ENCODE peak calls at places on chromosome 5, in eight cellular contexts. One of them, this sample, is unnamed.

GRCh38 chr5:111172504-111172903 is 51.7 kb upstream of the CAMK4 start:
- DNase-seq in IMR-90: no peak
- DNase-seq in pancreas: no peak
- DNase-seq in upper lobe of right lung: no peak
- DNase-seq in cardiac muscle cell: no peak
- DNase-seq in psoas muscle: no peak
- DNase-seq in CD4-positive, CD25-positive, alpha-beta regulatory T cell: no peak
- DNase-seq in tibial nerve: no peak
- DNase-seq in this sample: no peak

GRCh38 chr5:68562308-68562707 is 346.8 kb downstream of the PIK3R1 start:
- DNase-seq in tibial nerve: peak; percentile 43
- DNase-seq in psoas muscle: no peak
- DNase-seq in pancreas: no peak
- DNase-seq in cardiac muscle cell: peak; percentile 14
- DNase-seq in CD4-positive, CD25-positive, alpha-beta regulatory T cell: no peak
- DNase-seq in IMR-90: peak; percentile 44
- DNase-seq in upper lobe of right lung: no peak
- DNase-seq in this sample: no peak

GRCh38 chr5:128491291-128491690 is 46.8 kb downstream of the FBN2 start:
- DNase-seq in tibial nerve: no peak
- DNase-seq in pancreas: no peak
- DNase-seq in psoas muscle: no peak
- DNase-seq in CD4-positive, CD25-positive, alpha-beta regulatory T cell: no peak
- DNase-seq in upper lobe of right lung: no peak
- DNase-seq in IMR-90: peak; percentile 23
- DNase-seq in cardiac muscle cell: no peak
- DNase-seq in this sample: no peak

GRCh38 chr5:131671994-131672655 is 37.1 kb upstream of the RAPGEF6 start:
- DNase-seq in cardiac muscle cell: peak; percentile 69
- DNase-seq in upper lobe of right lung: no peak
- DNase-seq in psoas muscle: no peak
- DNase-seq in CD4-positive, CD25-positive, alpha-beta regulatory T cell: no peak
- DNase-seq in IMR-90: peak; percentile 95
- DNase-seq in tibial nerve: peak; percentile 30
- DNase-seq in pancreas: no peak
- DNase-seq in this sample: no peak

GRCh38 chr5:175092691-175093090 is 351.3 kb downstream of the DRD1 start:
- DNase-seq in cardiac muscle cell: peak; percentile 10
- DNase-seq in CD4-positive, CD25-positive, alpha-beta regulatory T cell: no peak
- DNase-seq in tibial nerve: no peak
- DNase-seq in psoas muscle: no peak
- DNase-seq in IMR-90: no peak
- DNase-seq in upper lobe of right lung: no peak
- DNase-seq in pancreas: no peak
- DNase-seq in this sample: no peak

GRCh38 chr5:127746756-127747155 is 43.6 kb downstream of the CCDC192 start:
- DNase-seq in upper lobe of right lung: no peak
- DNase-seq in pancreas: no peak
- DNase-seq in cardiac muscle cell: no peak
- DNase-seq in IMR-90: peak; percentile 55
- DNase-seq in tibial nerve: no peak
- DNase-seq in CD4-positive, CD25-positive, alpha-beta regulatory T cell: no peak
- DNase-seq in psoas muscle: no peak
- DNase-seq in this sample: no peak

GRCh38 chr5:112921031-112921832 is 795 bp downstream of the REEP5 start:
- DNase-seq in IMR-90: peak; percentile 56
- DNase-seq in pancreas: peak; percentile 88
- DNase-seq in upper lobe of right lung: peak; percentile 88
- DNase-seq in CD4-positive, CD25-positive, alpha-beta regulatory T cell: peak; percentile 42
- DNase-seq in cardiac muscle cell: peak; percentile 81
- DNase-seq in tibial nerve: peak; percentile 31
- DNase-seq in psoas muscle: peak; percentile 86
- DNase-seq in this sample: peak; percentile 71

GRCh38 chr5:67065697-67066096 is 130.9 kb downstream of the CD180 start:
- DNase-seq in psoas muscle: no peak
- DNase-seq in upper lobe of right lung: no peak
- DNase-seq in IMR-90: no peak
- DNase-seq in pancreas: no peak
- DNase-seq in CD4-positive, CD25-positive, alpha-beta regulatory T cell: no peak
- DNase-seq in tibial nerve: no peak
- DNase-seq in cardiac muscle cell: no peak
- DNase-seq in this sample: no peak

GRCh38 chr5:178267876-178268275 is 35.3 kb upstream of the PHYKPL start:
- DNase-seq in cardiac muscle cell: no peak
- DNase-seq in CD4-positive, CD25-positive, alpha-beta regulatory T cell: no peak
- DNase-seq in pancreas: peak; percentile 26
- DNase-seq in tibial nerve: no peak
- DNase-seq in IMR-90: no peak
- DNase-seq in upper lobe of right lung: no peak
- DNase-seq in psoas muscle: no peak
- DNase-seq in this sample: no peak
- H3K36me3 ChIP-seq in cardiac muscle cell: no peaks in the 10 kb centered on the region
- H3K36me3 ChIP-seq in CD4-positive, CD25-positive, alpha-beta regulatory T cell: no peaks in the 10 kb centered on the region
- H3K36me3 ChIP-seq in pancreas: no peaks in the 10 kb centered on the region
- H3K36me3 ChIP-seq in tibial nerve: no peaks in the 10 kb centered on the region
- H3K36me3 ChIP-seq in IMR-90: no peaks in the 10 kb centered on the region
- H3K36me3 ChIP-seq in upper lobe of right lung: no peaks in the 10 kb centered on the region
- H3K36me3 ChIP-seq in psoas muscle: no peaks in the 10 kb centered on the region
- H3K36me3 ChIP-seq in this sample: no peaks in the 10 kb centered on the region

GRCh38 chr5:172854451-172854871 is 20.4 kb downstream of the ERGIC1 start:
- DNase-seq in psoas muscle: peak; percentile 74
- DNase-seq in upper lobe of right lung: peak; percentile 75
- DNase-seq in IMR-90: peak; percentile 63
- DNase-seq in cardiac muscle cell: no peak
- DNase-seq in tibial nerve: peak; percentile 62
- DNase-seq in pancreas: no peak
- DNase-seq in CD4-positive, CD25-positive, alpha-beta regulatory T cell: no peak
- DNase-seq in this sample: no peak

GRCh38 chr5:172855597-172856292 is 21.7 kb downstream of the ERGIC1 start:
- DNase-seq in CD4-positive, CD25-positive, alpha-beta regulatory T cell: no peak
- DNase-seq in pancreas: no peak
- DNase-seq in IMR-90: no peak
- DNase-seq in upper lobe of right lung: peak; percentile 81
- DNase-seq in cardiac muscle cell: no peak
- DNase-seq in psoas muscle: peak; percentile 80
- DNase-seq in tibial nerve: no peak
- DNase-seq in this sample: peak; percentile 65

GRCh38 chr5:172852490-172853354 is 18.7 kb downstream of the ERGIC1 start:
- DNase-seq in upper lobe of right lung: no peak
- DNase-seq in pancreas: no peak
- DNase-seq in cardiac muscle cell: no peak
- DNase-seq in CD4-positive, CD25-positive, alpha-beta regulatory T cell: no peak
- DNase-seq in tibial nerve: no peak
- DNase-seq in psoas muscle: peak; percentile 72
- DNase-seq in IMR-90: peak; percentile 75
- DNase-seq in this sample: no peak

GRCh38 chr5:172854958-172855357 is 20.9 kb downstream of the ERGIC1 start:
- DNase-seq in pancreas: no peak
- DNase-seq in upper lobe of right lung: no peak
- DNase-seq in IMR-90: no peak
- DNase-seq in psoas muscle: no peak
- DNase-seq in tibial nerve: no peak
- DNase-seq in CD4-positive, CD25-positive, alpha-beta regulatory T cell: no peak
- DNase-seq in cardiac muscle cell: no peak
- DNase-seq in this sample: no peak

GRCh38 chr5:172853355-172853975 is 19.4 kb downstream of the ERGIC1 start:
- DNase-seq in pancreas: no peak
- DNase-seq in IMR-90: peak; percentile 73
- DNase-seq in cardiac muscle cell: no peak
- DNase-seq in upper lobe of right lung: no peak
- DNase-seq in psoas muscle: no peak
- DNase-seq in CD4-positive, CD25-positive, alpha-beta regulatory T cell: no peak
- DNase-seq in tibial nerve: no peak
- DNase-seq in this sample: no peak
- H3K9me3 ChIP-seq in pancreas: no peaks in the 10 kb centered on the region
- H3K9me3 ChIP-seq in IMR-90: no peaks in the 10 kb centered on the region
- H3K9me3 ChIP-seq in cardiac muscle cell: no peaks in the 10 kb centered on the region
- H3K9me3 ChIP-seq in upper lobe of right lung: no peaks in the 10 kb centered on the region
- H3K9me3 ChIP-seq in psoas muscle: no peaks in the 10 kb centered on the region
- H3K9me3 ChIP-seq in CD4-positive, CD25-positive, alpha-beta regulatory T cell: no peaks in the 10 kb centered on the region
- H3K9me3 ChIP-seq in tibial nerve: no peaks in the 10 kb centered on the region
- H3K9me3 ChIP-seq in this sample: no peaks in the 10 kb centered on the region

DNA sequence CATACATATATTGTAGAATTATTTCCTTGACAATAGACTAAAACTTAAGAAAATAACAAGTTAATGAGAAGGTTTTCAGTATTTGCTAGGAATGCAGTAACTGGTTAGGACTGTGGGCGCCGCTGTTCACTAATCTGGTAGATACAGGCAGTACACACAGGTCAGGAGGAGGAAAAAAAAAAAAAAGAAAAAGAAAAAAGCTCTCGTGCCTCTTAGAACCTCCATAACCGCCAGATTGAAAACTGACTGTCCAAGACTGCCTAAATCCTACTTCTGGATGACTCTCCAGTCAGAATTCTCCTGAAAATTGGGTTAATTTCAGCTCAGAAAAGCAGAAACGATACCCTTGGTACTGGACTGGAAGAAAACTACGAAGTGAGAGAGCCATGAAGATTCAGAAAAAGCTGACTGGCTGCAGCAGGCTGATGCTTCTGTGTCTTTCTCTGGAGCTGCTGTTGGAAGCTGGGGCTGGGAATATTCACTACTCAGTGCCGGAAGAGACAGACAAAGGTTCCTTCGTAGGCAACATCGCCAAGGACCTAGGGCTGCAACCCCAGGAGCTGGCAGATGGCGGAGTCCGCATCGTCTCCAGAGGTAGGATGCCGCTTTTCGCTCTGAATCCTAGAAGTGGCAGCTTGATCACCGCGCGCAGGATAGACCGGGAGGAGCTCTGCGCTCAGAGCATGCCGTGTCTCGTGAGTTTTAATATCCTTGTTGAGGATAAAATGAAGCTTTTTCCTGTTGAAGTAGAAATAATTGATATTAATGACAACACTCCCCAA is at the start of gene PCDHGA1:
- DNase-seq in upper lobe of right lung: no peak
- DNase-seq in psoas muscle: no peak
- DNase-seq in IMR-90: peak; percentile 75
- DNase-seq in tibial nerve: no peak
- DNase-seq in CD4-positive, CD25-positive, alpha-beta regulatory T cell: no peak
- DNase-seq in cardiac muscle cell: no peak
- DNase-seq in pancreas: no peak
- DNase-seq in this sample: no peak
- H3K4me3 ChIP-seq in upper lobe of right lung: no peak within 1 kb of the TSS
- H3K4me3 ChIP-seq in psoas muscle: peak within 1 kb of the TSS; percentile 54
- H3K4me3 ChIP-seq in IMR-90: peak within 1 kb of the TSS; percentile 55
- H3K4me3 ChIP-seq in tibial nerve: no peak within 1 kb of the TSS
- H3K4me3 ChIP-seq in CD4-positive, CD25-positive, alpha-beta regulatory T cell: no peak within 1 kb of the TSS
- H3K4me3 ChIP-seq in cardiac muscle cell: no peak within 1 kb of the TSS
- H3K4me3 ChIP-seq in pancreas: peak within 1 kb of the TSS; percentile 11
- H3K4me3 ChIP-seq in this sample: peak within 1 kb of the TSS; percentile 39

DNA sequence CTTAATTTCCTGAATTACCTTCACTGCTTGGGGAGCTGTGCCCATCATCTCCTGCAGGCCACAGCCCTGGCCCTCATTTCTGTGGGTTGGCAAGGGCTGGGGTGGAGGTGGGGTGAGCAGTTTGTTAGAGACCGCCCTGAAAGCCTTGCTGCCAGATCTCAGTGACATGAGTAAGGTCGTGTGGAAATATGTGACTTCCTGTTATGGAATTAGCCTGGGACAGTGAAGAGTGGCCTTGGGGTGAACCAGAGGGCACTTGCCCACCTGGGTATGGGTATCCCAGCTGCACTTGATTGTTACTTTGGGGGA is 2.5 kb upstream of the HNRNPAB start:
- DNase-seq in CD4-positive, CD25-positive, alpha-beta regulatory T cell: no peak
- DNase-seq in pancreas: no peak
- DNase-seq in psoas muscle: no peak
- DNase-seq in cardiac muscle cell: no peak
- DNase-seq in IMR-90: no peak
- DNase-seq in upper lobe of right lung: no peak
- DNase-seq in tibial nerve: no peak
- DNase-seq in this sample: no peak
- H3K36me3 ChIP-seq in CD4-positive, CD25-positive, alpha-beta regulatory T cell: peaks cover 6% of the 10 kb centered on the region
- H3K36me3 ChIP-seq in pancreas: no peaks in the 10 kb centered on the region
- H3K36me3 ChIP-seq in psoas muscle: peaks cover 3% of the 10 kb centered on the region
- H3K36me3 ChIP-seq in cardiac muscle cell: peaks cover 8% of the 10 kb centered on the region
- H3K36me3 ChIP-seq in IMR-90: peaks cover 10% of the 10 kb centered on the region
- H3K36me3 ChIP-seq in upper lobe of right lung: peaks cover 9% of the 10 kb centered on the region
- H3K36me3 ChIP-seq in tibial nerve: peaks cover 4% of the 10 kb centered on the region
- H3K36me3 ChIP-seq in this sample: no peaks in the 10 kb centered on the region

DNA sequence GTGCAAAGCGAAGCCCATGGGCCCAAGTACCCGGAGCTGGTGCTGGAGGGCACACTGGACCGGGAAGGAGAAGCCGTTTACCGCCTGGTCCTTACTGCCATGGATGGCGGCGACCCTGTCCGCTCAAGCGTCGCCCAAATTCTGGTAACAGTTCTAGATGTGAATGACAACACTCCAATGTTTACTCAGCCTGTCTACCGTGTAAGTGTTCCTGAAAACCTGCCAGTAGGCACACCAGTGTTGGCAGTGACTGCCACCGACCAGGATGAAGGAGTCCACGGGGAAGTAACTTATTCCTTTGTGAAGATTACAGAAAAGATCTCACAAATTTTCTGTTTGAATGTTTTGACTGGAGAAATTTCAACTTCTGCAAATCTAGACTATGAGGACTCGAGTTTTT is 936 bp downstream of the PCDHGA6 start:
- DNase-seq in tibial nerve: no peak
- DNase-seq in IMR-90: no peak
- DNase-seq in pancreas: no peak
- DNase-seq in psoas muscle: no peak
- DNase-seq in upper lobe of right lung: no peak
- DNase-seq in CD4-positive, CD25-positive, alpha-beta regulatory T cell: no peak
- DNase-seq in cardiac muscle cell: no peak
- DNase-seq in this sample: no peak
- H3K9me3 ChIP-seq in tibial nerve: no peaks in the 10 kb centered on the region
- H3K9me3 ChIP-seq in IMR-90: peaks cover 61% of the 10 kb centered on the region
- H3K9me3 ChIP-seq in pancreas: peaks cover 5% of the 10 kb centered on the region
- H3K9me3 ChIP-seq in psoas muscle: peaks cover 16% of the 10 kb centered on the region
- H3K9me3 ChIP-seq in upper lobe of right lung: peaks cover 36% of the 10 kb centered on the region
- H3K9me3 ChIP-seq in CD4-positive, CD25-positive, alpha-beta regulatory T cell: peaks cover 28% of the 10 kb centered on the region
- H3K9me3 ChIP-seq in cardiac muscle cell: no peaks in the 10 kb centered on the region
- H3K9me3 ChIP-seq in this sample: peaks cover 99% of the 10 kb centered on the region

DNA sequence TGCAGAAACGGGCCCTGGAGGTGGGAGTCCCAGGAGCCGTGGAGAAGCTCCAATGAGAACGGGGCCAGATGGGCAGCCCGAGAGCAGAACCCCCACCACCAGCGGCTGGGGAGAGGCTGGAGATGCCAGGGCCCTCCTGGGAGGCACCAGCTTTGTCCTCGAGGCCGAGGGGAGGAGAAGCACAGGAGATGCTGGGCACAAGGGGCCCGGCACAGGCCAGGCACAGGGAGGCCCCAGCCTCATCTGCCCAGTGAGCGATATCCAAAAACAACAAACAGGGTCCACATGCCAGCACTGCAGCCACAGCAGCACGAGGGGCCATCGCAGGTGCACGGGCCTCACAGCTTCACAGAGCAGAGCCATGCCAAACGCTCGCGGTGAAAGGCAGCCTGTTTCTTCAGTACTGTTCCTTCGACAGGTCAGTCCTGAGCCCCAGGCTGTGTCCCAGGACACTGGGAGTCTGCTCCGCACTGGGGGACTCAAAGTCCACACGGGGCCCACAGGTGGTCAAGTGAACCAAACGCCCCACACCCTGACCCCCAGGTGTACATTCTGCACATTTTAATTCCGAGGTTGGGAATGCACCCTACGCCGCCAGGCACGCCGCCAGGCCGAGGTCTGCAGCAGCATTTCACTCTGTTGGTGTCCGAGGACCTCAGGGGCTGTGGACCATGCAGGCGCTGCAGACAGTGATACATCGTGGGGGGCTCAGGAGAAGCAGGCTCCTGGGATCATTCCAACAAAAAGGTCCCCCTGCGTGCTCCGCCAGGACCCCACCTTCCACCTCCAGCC is 9.5 kb downstream of the LPCAT1 start:
- DNase-seq in IMR-90: no peak
- DNase-seq in psoas muscle: peak; percentile 38
- DNase-seq in tibial nerve: no peak
- DNase-seq in cardiac muscle cell: no peak
- DNase-seq in pancreas: peak; percentile 50
- DNase-seq in CD4-positive, CD25-positive, alpha-beta regulatory T cell: no peak
- DNase-seq in upper lobe of right lung: peak; percentile 64
- DNase-seq in this sample: peak; percentile 9
- H3K4me3 ChIP-seq in IMR-90: no peak overlapping the region
- H3K4me3 ChIP-seq in psoas muscle: no peak overlapping the region
- H3K4me3 ChIP-seq in tibial nerve: no peak overlapping the region
- H3K4me3 ChIP-seq in cardiac muscle cell: no peak overlapping the region
- H3K4me3 ChIP-seq in pancreas: no peak overlapping the region
- H3K4me3 ChIP-seq in CD4-positive, CD25-positive, alpha-beta regulatory T cell: no peak overlapping the region
- H3K4me3 ChIP-seq in upper lobe of right lung: no peak overlapping the region
- H3K4me3 ChIP-seq in this sample: no peak overlapping the region

This sample was measured in heart right ventricle.